ENCODE peak calls at places on chromosome 19, in eight cellular contexts. L is breast epithelium, S is adrenal gland, H is sigmoid colon, E is GM23338, R is heart right ventricle, C is K562, I is keratinocyte. D is an unnamed sample. For H3K36me3 and H3K27me3, the result is how much of the 10 kb centered on the place peaks cover.

GRCh38 chr19:28980236-28980868 is 232.6 kb downstream of the UQCRFS1 start:
- DNase-seq in E (peak), C (no peak), I (no peak), H (no peak), R (no peak), L (no peak), S (no peak), D (peak)

GRCh38 chr19:39212377-39212742 is 8.3 kb upstream of the SYCN start:
- DNase-seq in L (no peak), S (no peak), H (no peak), I (no peak), R (no peak), C (peak), E (peak), D (peak)

GRCh38 chr19:5934002-5934401 is 19.9 kb downstream of the CAPS start:
- DNase-seq in S (no peak), L (no peak), I (no peak), H (no peak), R (no peak), C (no peak), E (no peak), D (no peak)

GRCh38 chr19:5632241-5632612 is 9.3 kb downstream of the SAFB start:
- DNase-seq in R (no peak), H (no peak), S (no peak), E (no peak), I (no peak), L (no peak), C (no peak), D (no peak)

GRCh38 chr19:6767357-6768235 is at the start of gene SH2D3A:
- DNase-seq in C (peak), S (no peak), I (peak), H (peak), R (peak), L (peak), E (peak), D (peak)

GRCh38 chr19:39696418-39696817 is 7.9 kb upstream of the LGALS14 start:
- DNase-seq in I (no peak), H (no peak), L (no peak), E (no peak), S (no peak), R (no peak), C (no peak), D (no peak)

GRCh38 chr19:43956827-43957226 is 5.8 kb downstream of the ZNF221 start:
- DNase-seq in R (no peak), S (no peak), E (no peak), H (no peak), I (no peak), L (no peak), C (no peak), D (no peak)

GRCh38 chr19:13902993-13903555 is 2.8 kb downstream of the BRME1 start:
- DNase-seq in E (peak), R (no peak), I (no peak), H (no peak), S (no peak), L (no peak), C (no peak), D (peak)

GRCh38 chr19:50377051-50377441 is 789 bp downstream of the NR1H2 start:
- DNase-seq in C (peak), I (no peak), R (no peak), H (peak), L (no peak), E (peak), S (no peak), D (peak)

GRCh38 chr19:52516191-52516590 is 11.3 kb upstream of the ZNF808 start:
- DNase-seq in C (no peak), R (no peak), S (no peak), I (no peak), L (no peak), E (peak), H (no peak), D (no peak)

GRCh38 chr19:50669319-50670101 is 20.3 kb downstream of the C19orf81 start:
- DNase-seq in S (peak), I (no peak), E (peak), C (peak), H (no peak), R (no peak), L (no peak), D (peak)

GRCh38 chr19:48842744-48843162 is 6.5 kb upstream of the HSD17B14 start:
- DNase-seq in S (no peak), C (peak), L (no peak), R (no peak), E (peak), H (no peak), I (no peak), D (peak)

GRCh38 chr19:56125806-56126590 is 4.9 kb upstream of the ZNF787 start:
- DNase-seq in C (peak), E (no peak), L (no peak), I (no peak), H (no peak), R (no peak), S (no peak), D (no peak)

GRCh38 chr19:35495107-35496064 is 5.1 kb upstream of the KRTDAP start:
- DNase-seq in L (peak), E (peak), H (peak), I (no peak), S (peak), R (peak), C (peak), D (peak)

GRCh38 chr19:47657719-47658118 is 48.8 kb downstream of the BICRA start:
- DNase-seq in H (no peak), R (no peak), I (no peak), C (no peak), L (no peak), S (no peak), E (no peak), D (no peak)

GRCh38 chr19:30091856-30092255 is 149.8 kb downstream of the URI1 start:
- DNase-seq in C (no peak), S (no peak), R (no peak), L (no peak), I (no peak), H (no peak), E (no peak), D (no peak)

GRCh38 chr19:13083627-13084026 is 19.0 kb downstream of the LYL1 start:
- DNase-seq in C (no peak), R (no peak), S (no peak), I (no peak), L (no peak), E (no peak), H (no peak), D (no peak)

GRCh38 chr19:18389095-18389735 is 3.3 kb downstream of the GDF15 start:
- DNase-seq in R (no peak), I (no peak), E (no peak), H (no peak), S (no peak), L (no peak), C (no peak), D (no peak)

GRCh38 chr19:18389736-18390074 is 3.7 kb downstream of the GDF15 start:
- DNase-seq in I (no peak), C (no peak), E (no peak), R (no peak), S (no peak), L (no peak), H (no peak), D (no peak)

GRCh38 chr19:18388328-18389094 is 2.6 kb downstream of the GDF15 start:
- DNase-seq in S (peak), H (peak), I (no peak), R (peak), L (peak), E (peak), C (peak), D (peak)

GRCh38 chr19:18391509-18392075 is 5.6 kb downstream of the GDF15 start:
- DNase-seq in I (no peak), E (no peak), S (no peak), L (no peak), C (no peak), R (no peak), H (no peak), D (peak)

GRCh38 chr19:18390075-18390909 is 4.3 kb downstream of the GDF15 start:
- DNase-seq in S (no peak), R (no peak), L (no peak), I (no peak), C (no peak), E (no peak), H (no peak), D (peak)
- H3K4me3 ChIP-seq in S (no peak), R (no peak), L (no peak), I (no peak), C (no peak), E (no peak), H (no peak), D (no peak)

GRCh38 chr19:7983286-7983950 is 22.0 kb downstream of the ELAVL1 start:
- DNase-seq in L (no peak), S (no peak), I (no peak), C (no peak), E (no peak), H (no peak), R (no peak), D (no peak)

GRCh38 chr19:7982103-7982502 is 23.3 kb downstream of the ELAVL1 start:
- DNase-seq in S (no peak), L (no peak), R (no peak), I (no peak), H (no peak), E (no peak), C (no peak), D (no peak)

GRCh38 chr19:7981199-7981598 is 24.2 kb downstream of the ELAVL1 start:
- DNase-seq in S (no peak), R (no peak), H (no peak), C (no peak), I (no peak), L (no peak), E (no peak), D (no peak)

GRCh38 chr19:7981661-7982060 is 23.8 kb downstream of the ELAVL1 start:
- DNase-seq in E (no peak), C (no peak), I (no peak), L (no peak), H (no peak), S (no peak), R (no peak), D (no peak)

DNA sequence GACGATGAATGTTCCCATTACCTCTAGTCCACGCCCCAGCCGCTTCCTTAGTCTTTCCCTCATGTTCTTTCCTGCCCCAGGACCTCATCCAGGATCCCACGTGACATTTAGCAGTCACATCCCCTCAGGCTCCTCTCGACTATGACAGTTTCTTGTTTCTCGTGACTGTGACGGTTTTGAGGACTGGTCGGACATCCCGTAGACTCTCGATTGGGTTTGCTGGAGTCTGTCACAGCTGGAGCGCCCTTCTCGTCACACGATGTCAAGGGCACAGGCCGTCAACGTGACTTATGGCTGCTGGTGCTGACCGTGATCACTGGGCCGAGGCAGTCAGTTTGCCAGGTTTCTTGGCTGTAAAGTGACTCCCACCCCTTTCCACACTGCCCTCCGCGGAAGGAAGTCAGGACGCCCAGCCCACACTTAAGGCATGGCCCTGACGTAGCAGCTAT is 22.8 kb downstream of the ELAVL1 start:
- DNase-seq in C (no peak), I (no peak), S (peak), H (no peak), L (no peak), E (no peak), R (no peak), D (no peak)
- H3K36me3 ChIP-seq in C (half or more), I (under half), S (under half), H (half or more), L (under half), E (under half), R (under half), D (half or more)

GRCh38 chr19:46408611-46409039 is 4.7 kb downstream of the CCDC8 start:
- DNase-seq in S (peak), E (no peak), I (no peak), R (peak), L (no peak), H (peak), C (no peak), D (peak)

GRCh38 chr19:46412034-46412982 is 1.1 kb downstream of the CCDC8 start:
- DNase-seq in R (no peak), H (no peak), C (no peak), I (no peak), L (no peak), S (no peak), E (no peak), D (peak)

GRCh38 chr19:46409146-46409545 is 4.2 kb downstream of the CCDC8 start:
- DNase-seq in L (no peak), S (no peak), H (no peak), I (no peak), E (no peak), R (no peak), C (no peak), D (no peak)

GRCh38 chr19:46411088-46412033 is 2.0 kb downstream of the CCDC8 start:
- DNase-seq in E (no peak), C (no peak), R (no peak), L (no peak), S (no peak), H (no peak), I (no peak), D (no peak)

GRCh38 chr19:46410205-46411087 is 2.9 kb downstream of the CCDC8 start:
- DNase-seq in I (no peak), L (no peak), H (no peak), C (no peak), R (no peak), S (no peak), E (no peak), D (no peak)
- H3K27me3 ChIP-seq in I (under half), L (under half), H (half or more), C (under half), R (half or more), S (under half), E (half or more), D (under half)

DNA sequence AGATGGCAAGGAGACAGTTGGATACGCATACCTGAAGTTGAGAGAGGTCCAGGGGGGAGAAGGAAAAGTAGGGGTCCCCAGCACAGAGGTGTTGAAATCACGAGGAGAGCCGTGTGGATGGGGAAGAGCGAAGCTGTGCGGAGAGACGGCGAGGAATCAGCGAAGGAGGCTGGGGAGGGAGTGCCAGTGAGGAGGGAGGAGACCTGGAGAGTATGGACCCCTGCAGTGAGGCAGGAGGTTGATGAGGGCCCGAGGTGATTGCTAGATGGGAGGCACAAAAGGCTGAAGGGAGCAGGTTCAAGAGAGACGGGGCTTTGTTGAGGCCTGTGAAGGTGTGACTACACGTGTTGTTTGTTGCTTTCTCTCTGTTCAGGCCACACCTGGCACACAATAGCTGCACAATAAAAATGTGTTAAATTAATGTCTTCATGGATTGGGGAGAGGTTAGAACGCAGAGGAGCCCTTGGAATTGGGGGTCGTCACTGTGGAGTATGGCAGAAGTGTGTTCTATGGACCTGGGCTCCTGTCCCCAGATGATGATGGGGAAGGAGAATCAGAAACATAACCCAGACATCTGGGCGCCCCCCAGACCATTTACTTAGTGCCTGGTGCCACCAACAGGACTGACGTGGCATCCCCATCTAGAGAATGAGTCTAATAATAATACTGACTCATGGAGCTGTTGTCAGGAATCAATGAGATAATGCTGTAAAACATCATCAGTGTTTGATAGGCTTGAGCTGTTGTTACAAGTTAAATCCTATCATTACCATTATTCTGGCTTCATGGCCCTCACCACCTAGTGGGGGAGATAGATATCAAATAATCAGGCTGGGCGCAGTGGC is 137.5 kb downstream of the SIPA1L3 start:
- DNase-seq in S (no peak), L (no peak), E (no peak), C (no peak), I (no peak), R (no peak), H (no peak), D (peak)
- H3K4me3 ChIP-seq in S (no peak), L (no peak), E (no peak), C (no peak), I (no peak), R (no peak), H (no peak), D (no peak)

GRCh38 chr19:45621389-45621788 is 17.8 kb downstream of the EML2 start:
- DNase-seq in S (no peak), H (no peak), C (no peak), E (no peak), R (no peak), L (no peak), I (no peak), D (peak)
- H3K36me3 ChIP-seq in S (under half), H (under half), C (half or more), E (under half), R (under half), L (under half), I (under half), D (under half)

GRCh38 chr19:31461814-31462539 is 112.7 kb upstream of the TSHZ3 start:
- DNase-seq in S (no peak), C (no peak), I (no peak), H (no peak), E (peak), L (no peak), R (no peak), D (peak)

DNA sequence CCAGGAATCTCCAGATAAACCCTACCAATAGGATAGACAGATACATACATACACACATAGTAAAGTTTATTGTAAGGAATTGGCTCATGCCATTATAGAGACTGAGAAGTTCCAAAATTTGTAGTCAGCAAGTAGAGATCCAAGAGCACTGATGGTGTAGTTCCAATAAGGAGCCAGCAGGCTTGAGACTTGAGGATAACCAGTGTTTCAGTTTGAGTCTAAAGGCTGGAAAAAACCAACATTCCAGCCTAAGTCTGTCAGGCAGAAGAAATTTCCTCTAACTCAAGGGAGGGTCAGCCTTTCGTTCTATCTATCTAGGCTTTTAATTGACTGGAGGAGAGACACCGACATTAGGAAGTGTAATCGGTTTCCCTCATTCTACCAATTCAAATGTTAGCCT is 110.2 kb upstream of the TSHZ3 start:
- DNase-seq in S (no peak), L (no peak), H (no peak), I (no peak), C (no peak), R (no peak), E (peak), D (no peak)
- H3K27me3 ChIP-seq in S (under half), L (under half), H (under half), I (under half), C (under half), R (under half), E (under half), D (under half)

DNA sequence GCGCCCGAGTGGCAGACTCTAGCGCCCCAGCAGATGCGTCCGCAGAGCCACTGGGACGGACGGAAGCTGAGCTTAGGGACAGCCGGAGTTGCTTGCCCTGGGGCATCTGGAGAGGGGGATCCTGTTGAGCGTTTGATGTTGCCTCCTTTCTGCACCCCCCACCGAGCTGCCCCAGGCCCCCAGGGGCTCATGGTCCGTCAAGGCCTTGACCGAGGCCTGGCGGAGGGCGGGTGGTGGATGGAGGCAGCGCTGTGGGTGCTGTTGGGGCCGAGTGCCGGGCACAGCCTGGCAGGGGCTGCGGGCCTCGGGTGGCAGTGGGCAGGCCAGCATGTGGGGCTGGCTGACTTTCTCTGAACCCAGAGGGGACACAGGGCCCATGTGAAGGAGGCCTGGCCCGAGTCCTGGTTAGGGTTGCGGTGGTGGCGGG is 2.7 kb downstream of the CSNK1G2 start:
- DNase-seq in C (no peak), I (no peak), S (no peak), H (peak), L (no peak), R (no peak), E (no peak), D (no peak)
- H3K4me3 ChIP-seq in C (peak), I (no peak), S (no peak), H (no peak), L (no peak), R (peak), E (peak), D (no peak)

GRCh38 chr19:33687761-33688656 is 66.3 kb downstream of the CHST8 start:
- DNase-seq in S (no peak), R (no peak), E (no peak), I (no peak), C (no peak), H (no peak), L (peak), D (peak)

GRCh38 chr19:33688657-33688992 is 66.9 kb downstream of the CHST8 start:
- DNase-seq in L (peak), I (no peak), S (no peak), R (no peak), H (no peak), E (no peak), C (no peak), D (no peak)

GRCh38 chr19:33686246-33686645 is 64.5 kb downstream of the CHST8 start:
- DNase-seq in E (no peak), R (no peak), I (no peak), C (no peak), S (no peak), H (no peak), L (peak), D (peak)

GRCh38 chr19:33685541-33685940 is 63.8 kb downstream of the CHST8 start:
- DNase-seq in H (peak), E (no peak), C (no peak), S (no peak), I (no peak), R (no peak), L (peak), D (peak)

DNA sequence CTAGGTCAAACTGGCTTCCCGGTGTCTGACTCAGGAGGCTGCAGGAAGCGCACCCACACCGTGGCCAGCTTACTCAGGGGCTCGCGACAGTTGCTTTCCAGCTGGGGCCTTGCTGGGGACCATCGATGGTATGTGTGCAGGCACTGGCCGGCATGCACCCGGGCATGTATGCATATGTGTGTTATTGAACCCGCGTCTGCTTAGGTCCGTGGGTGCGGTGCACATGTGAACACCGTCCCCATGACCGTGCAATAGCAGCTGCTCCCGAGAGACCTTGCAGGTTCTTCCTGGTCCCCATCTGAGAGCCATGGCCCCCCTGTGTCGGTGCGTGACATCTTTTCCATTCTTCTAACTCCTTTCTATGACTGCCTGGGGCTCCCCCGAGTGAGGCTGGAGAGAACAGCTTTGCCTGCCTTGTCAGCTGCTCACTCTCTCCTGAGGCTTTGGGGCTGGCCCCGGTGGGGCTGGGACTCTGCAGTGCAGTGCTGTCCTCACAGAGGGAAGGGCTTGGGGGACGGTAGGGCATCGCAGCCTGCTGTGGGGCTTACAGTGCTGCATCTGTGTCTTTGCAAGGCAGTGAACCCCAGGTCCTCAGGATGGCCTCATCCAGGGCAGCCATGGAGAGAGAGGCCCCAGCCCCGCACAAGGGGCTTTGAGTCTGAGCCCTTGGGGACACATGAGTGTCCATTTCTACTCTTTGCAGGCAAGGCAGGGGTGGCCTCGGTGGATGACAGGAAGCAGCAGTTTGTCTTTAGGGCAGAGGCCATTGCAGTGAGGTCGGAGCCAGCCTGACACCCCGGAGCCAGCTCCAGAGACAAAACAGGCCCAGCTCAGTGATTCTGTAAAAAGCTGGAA is 65.2 kb downstream of the CHST8 start:
- DNase-seq in E (no peak), S (no peak), H (no peak), R (no peak), I (no peak), C (no peak), L (peak), D (peak)
- H3K36me3 ChIP-seq in E (under half), S (under half), H (under half), R (under half), I (under half), C (under half), L (under half), D (under half)

D was measured in H7.